ENCODE peak calls at places on chromosome 18, in four cellular contexts. D, W, C and R are unnamed samples.

GRCh38 chr18:52395146-52395852 is 55.3 kb downstream of the DCC start:
- DNase-seq in D (no peak), W (peak), C (no peak), R (no peak)

GRCh38 chr18:43405097-43405496 is 127.8 kb upstream of the SYT4 start:
- DNase-seq in D (no peak), W (no peak), C (no peak), R (no peak)

GRCh38 chr18:46034230-46034629 is 37.8 kb downstream of the PSTPIP2 start:
- DNase-seq in D (no peak), W (no peak), C (no peak), R (no peak)

GRCh38 chr18:40676676-40677075 is 1278.4 kb upstream of the PIK3C3 start:
- DNase-seq in D (no peak), W (no peak), C (no peak), R (no peak)

GRCh38 chr18:7605705-7606104 is 38.6 kb downstream of the PTPRM start:
- DNase-seq in D (no peak), W (no peak), C (peak), R (no peak)

GRCh38 chr18:73288813-73289212 is 421.0 kb upstream of the NETO1 start:
- DNase-seq in D (no peak), W (no peak), C (no peak), R (no peak)

GRCh38 chr18:62324917-62325805 is at the start of gene TNFRSF11A:
- DNase-seq in D (peak), W (peak), C (peak), R (peak)

GRCh38 chr18:46148810-46149209 is 44.6 kb downstream of the HAUS1 start:
- DNase-seq in D (no peak), W (peak), C (peak), R (peak)

GRCh38 chr18:55781481-55781957 is 193.5 kb upstream of the TCF4 start:
- DNase-seq in D (peak), W (peak), C (peak), R (no peak)

GRCh38 chr18:59823611-59824195 is 76.1 kb upstream of the PMAIP1 start:
- DNase-seq in D (peak), W (peak), C (peak), R (peak)

GRCh38 chr18:23883277-23883790 is 131.2 kb upstream of the TTC39C start:
- DNase-seq in D (no peak), W (no peak), C (no peak), R (no peak)

GRCh38 chr18:54238181-54238936 is 13.9 kb upstream of the MBD2 start:
- DNase-seq in D (no peak), W (no peak), C (no peak), R (no peak)

GRCh38 chr18:69401475-69402218 is 959 bp downstream of the DOK6 start:
- DNase-seq in D (no peak), W (no peak), C (peak), R (no peak)

GRCh38 chr18:65544701-65545100 is 206.1 kb upstream of the CDH7 start:
- DNase-seq in D (no peak), W (no peak), C (no peak), R (no peak)

GRCh38 chr18:40957533-40958070 is 997.4 kb upstream of the PIK3C3 start:
- DNase-seq in D (no peak), W (no peak), C (peak), R (no peak)

GRCh38 chr18:8217041-8217564 is 392.1 kb upstream of the RAB12 start:
- DNase-seq in D (no peak), W (no peak), C (peak), R (no peak)

GRCh38 chr18:13791181-13791580 is 32.8 kb upstream of the MC5R start:
- DNase-seq in D (no peak), W (no peak), C (no peak), R (no peak)

GRCh38 chr18:79925656-79925979 is 25.8 kb downstream of the SLC66A2 start:
- DNase-seq in D (no peak), W (no peak), C (no peak), R (no peak)

GRCh38 chr18:23588836-23589560 is 2.7 kb upstream of the NPC1 start:
- DNase-seq in D (no peak), W (no peak), C (peak), R (no peak)

GRCh38 chr18:13316066-13316465 is 97.5 kb downstream of the LDLRAD4 start:
- DNase-seq in D (no peak), W (no peak), C (no peak), R (no peak)

GRCh38 chr18:44744206-44745180 is 63.8 kb downstream of the SETBP1 start:
- DNase-seq in D (peak), W (no peak), C (peak), R (no peak)

GRCh38 chr18:63410792-63411191 is 11.5 kb downstream of the VPS4B start:
- DNase-seq in D (no peak), W (no peak), C (no peak), R (no peak)

GRCh38 chr18:26021061-26021754 is 69.2 kb downstream of the SS18 start:
- DNase-seq in D (no peak), W (no peak), C (no peak), R (no peak)

GRCh38 chr18:79927597-79928562 is 23.6 kb downstream of the SLC66A2 start:
- DNase-seq in D (no peak), W (no peak), C (no peak), R (no peak)

GRCh38 chr18:74251297-74252031 is 40.3 kb downstream of the CYB5A start:
- DNase-seq in D (no peak), W (no peak), C (peak), R (no peak)

GRCh38 chr18:23487738-23488625 is 15.3 kb upstream of the RMC1 start:
- DNase-seq in D (no peak), W (peak), C (peak), R (peak)

GRCh38 chr18:31229829-31230228 is 67.2 kb upstream of the DSC1 start:
- DNase-seq in D (no peak), W (no peak), C (no peak), R (no peak)

GRCh38 chr18:76494541-76495403 is at the start of gene ZNF516:
- DNase-seq in D (peak), W (peak), C (peak), R (peak)

GRCh38 chr18:76496200-76496890 is 1.3 kb upstream of the ZNF516 start:
- DNase-seq in D (peak), W (peak), C (peak), R (peak)

GRCh38 chr18:76494181-76494540 is 881 bp downstream of the ZNF516 start:
- DNase-seq in D (no peak), W (peak), C (peak), R (peak)

GRCh38 chr18:76493213-76494107 is 1.6 kb downstream of the ZNF516 start:
- DNase-seq in D (no peak), W (peak), C (peak), R (peak)

DNA sequence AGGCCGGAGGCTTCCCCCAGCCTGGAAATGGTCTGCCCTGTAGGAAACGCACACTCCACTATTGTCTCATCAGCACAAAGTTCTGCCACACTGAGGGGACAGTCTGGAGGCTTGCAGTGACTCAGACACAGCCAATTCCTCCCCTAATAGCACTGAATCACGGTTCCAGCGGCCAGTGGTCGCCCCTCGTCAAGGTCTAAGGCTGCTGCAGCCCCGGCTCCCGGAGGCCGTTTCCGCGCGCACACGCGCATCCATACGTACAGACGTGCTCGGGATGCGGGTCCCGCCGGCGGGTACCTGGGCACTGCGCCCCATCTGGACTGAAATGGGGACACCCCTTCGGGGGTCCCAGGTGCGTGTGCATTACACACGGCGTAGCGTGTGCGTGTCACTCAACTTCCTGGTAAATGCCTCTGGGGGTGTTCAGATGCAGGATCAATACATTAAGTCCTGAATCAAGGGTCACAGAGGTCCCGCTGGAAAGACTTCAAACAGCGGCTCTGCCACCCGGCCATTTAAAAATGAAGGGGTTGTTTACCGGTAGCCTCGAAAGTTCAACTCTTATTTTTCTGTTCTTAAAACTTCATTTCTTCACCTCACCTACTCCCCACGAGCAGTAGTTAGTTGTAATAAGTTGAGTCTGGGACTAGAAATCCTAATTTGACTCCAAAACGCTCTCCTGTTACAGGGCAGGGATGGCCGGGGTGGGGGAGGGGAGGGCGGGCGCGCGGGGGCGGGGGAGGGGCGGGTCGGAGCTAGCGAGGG is 575 bp upstream of the ZNF516 start:
- DNase-seq in D (peak), W (peak), C (peak), R (peak)
- TF ChIP-seq CTCF in D (no peak), W (no peak), C (no peak), R (no peak)

GRCh38 chr18:49487711-49488310 is 777 bp upstream of the C18orf32 start:
- DNase-seq in D (no peak), W (peak), C (no peak), R (peak)
- TF ChIP-seq CTCF in D (no peak), W (no peak), C (no peak), R (no peak)

GRCh38 chr18:21915546-21915945 is 175.0 kb downstream of the MIB1 start:
- DNase-seq in D (no peak), W (no peak), C (no peak), R (no peak)

GRCh38 chr18:21910906-21911305 is 170.3 kb downstream of the MIB1 start:
- DNase-seq in D (no peak), W (no peak), C (peak), R (no peak)

GRCh38 chr18:21911551-21911950 is 171.0 kb downstream of the MIB1 start:
- DNase-seq in D (no peak), W (peak), C (no peak), R (no peak)

GRCh38 chr18:21914739-21915319 is 174.2 kb downstream of the MIB1 start:
- DNase-seq in D (no peak), W (peak), C (peak), R (no peak)

GRCh38 chr18:21912339-21913239 is 172.0 kb downstream of the MIB1 start:
- DNase-seq in D (no peak), W (no peak), C (peak), R (no peak)
- TF ChIP-seq CTCF in D (no peak), W (no peak), C (peak), R (no peak)

GRCh38 chr18:6413554-6414117 is 1.1 kb downstream of the L3MBTL4 start:
- DNase-seq in D (no peak), W (no peak), C (no peak), R (no peak)

GRCh38 chr18:6412933-6413472 is 1.7 kb downstream of the L3MBTL4 start:
- DNase-seq in D (no peak), W (no peak), C (no peak), R (no peak)

GRCh38 chr18:6411367-6411766 is 3.3 kb downstream of the L3MBTL4 start:
- DNase-seq in D (no peak), W (no peak), C (no peak), R (no peak)

GRCh38 chr18:6414723-6415362 is at the start of gene L3MBTL4:
- DNase-seq in D (no peak), W (peak), C (peak), R (no peak)

DNA sequence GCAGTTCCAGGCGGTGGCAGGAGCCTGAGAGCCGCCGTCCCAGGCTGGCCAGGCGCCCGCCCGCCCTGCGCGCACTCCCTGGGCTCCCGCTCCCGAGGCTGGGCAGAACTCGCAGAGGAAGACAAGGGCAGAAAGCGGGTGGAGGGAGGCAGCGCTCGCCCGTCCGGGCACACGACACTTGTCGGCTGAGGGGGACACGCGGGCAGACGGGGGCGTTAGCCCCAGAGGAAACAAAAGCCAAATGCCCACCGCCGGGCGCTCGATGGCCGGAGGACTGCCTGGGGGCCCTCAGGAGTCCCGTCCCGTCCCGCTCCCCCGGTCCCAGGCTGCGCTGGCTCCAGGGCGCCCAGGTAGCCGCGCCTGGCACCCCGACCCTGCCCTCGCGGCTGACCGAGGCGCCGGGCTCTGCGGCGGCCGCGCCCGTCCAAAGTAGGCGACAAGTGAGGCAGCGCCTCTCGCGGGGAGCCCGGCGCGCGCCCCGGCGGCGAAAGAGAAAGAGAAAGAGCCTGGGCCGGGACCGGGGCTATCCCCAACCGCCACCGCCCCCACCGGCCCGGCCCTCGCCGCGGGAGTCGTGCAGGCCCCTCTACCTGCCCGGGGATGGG is 491 bp downstream of the L3MBTL4 start:
- DNase-seq in D (peak), W (peak), C (peak), R (peak)
- TF ChIP-seq CTCF in D (no peak), W (peak), C (no peak), R (no peak)

GRCh38 chr18:34643982-34644381 is 66.1 kb upstream of the DTNA start:
- DNase-seq in D (no peak), W (no peak), C (no peak), R (no peak)
- TF ChIP-seq CTCF in D (no peak), W (no peak), C (no peak), R (no peak)

DNA sequence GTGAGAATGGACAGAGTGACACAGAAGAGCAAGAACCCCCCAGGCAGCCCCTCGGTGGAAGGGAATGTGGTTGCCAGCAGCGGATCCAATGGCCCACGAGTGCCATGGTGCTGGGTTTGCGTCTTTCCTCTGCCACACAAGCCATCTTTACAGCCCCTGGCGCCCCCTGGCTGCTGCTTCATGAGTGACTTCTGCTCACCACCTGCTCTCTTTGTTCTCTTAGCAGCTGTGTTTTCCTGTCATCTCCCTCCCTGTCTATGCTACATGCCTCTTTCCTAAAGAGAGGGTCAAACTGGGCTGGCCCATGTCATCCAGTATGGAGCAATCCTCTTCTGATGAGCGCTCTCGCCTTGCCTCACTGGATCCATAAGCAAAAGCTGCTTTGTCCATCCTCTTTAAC is 300.0 kb upstream of the SMIM21 start:
- DNase-seq in D (peak), W (peak), C (peak), R (peak)
- TF ChIP-seq CTCF in D (peak), W (peak), C (peak), R (peak)

GRCh38 chr18:58540381-58540943 is 88.4 kb downstream of the ALPK2 start:
- DNase-seq in D (no peak), W (no peak), C (no peak), R (no peak)

GRCh38 chr18:58542426-58543159 is 86.3 kb downstream of the ALPK2 start:
- DNase-seq in D (no peak), W (no peak), C (no peak), R (no peak)

GRCh38 chr18:58539659-58540380 is 89.1 kb downstream of the ALPK2 start:
- DNase-seq in D (no peak), W (peak), C (no peak), R (no peak)

GRCh38 chr18:58541789-58542425 is 87.0 kb downstream of the ALPK2 start:
- DNase-seq in D (no peak), W (peak), C (no peak), R (peak)

DNA sequence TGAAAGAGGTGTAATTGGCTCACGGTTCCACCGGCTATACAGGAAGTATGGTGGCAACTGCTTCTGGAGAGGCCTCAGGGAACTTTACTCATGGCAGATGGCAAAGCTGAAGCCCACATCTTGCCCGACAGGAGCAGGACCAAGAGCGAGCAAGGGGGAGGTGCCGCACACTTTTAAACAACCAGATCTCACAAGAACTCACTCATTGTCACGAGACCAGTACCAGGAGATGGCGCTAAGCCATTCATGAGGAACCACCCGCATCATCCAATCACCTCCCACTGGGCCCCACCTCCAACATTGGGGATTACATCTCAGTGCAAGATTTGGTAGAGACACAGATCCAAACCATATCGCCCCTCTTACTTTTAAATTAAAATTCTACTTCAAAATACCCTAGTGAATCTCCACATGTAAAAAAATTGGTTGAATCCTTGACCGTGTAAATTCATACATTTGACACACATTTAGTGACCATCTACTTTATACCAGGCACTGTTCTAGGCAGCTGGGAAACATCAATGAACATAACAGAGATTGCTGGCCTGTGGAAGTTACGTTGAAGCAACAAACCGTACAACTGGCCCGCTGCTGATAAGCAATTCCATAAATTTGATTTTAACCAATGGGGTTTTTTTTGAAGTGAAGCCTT is 87.6 kb downstream of the ALPK2 start:
- DNase-seq in D (no peak), W (peak), C (peak), R (peak)
- TF ChIP-seq CTCF in D (no peak), W (peak), C (peak), R (peak)

DNA sequence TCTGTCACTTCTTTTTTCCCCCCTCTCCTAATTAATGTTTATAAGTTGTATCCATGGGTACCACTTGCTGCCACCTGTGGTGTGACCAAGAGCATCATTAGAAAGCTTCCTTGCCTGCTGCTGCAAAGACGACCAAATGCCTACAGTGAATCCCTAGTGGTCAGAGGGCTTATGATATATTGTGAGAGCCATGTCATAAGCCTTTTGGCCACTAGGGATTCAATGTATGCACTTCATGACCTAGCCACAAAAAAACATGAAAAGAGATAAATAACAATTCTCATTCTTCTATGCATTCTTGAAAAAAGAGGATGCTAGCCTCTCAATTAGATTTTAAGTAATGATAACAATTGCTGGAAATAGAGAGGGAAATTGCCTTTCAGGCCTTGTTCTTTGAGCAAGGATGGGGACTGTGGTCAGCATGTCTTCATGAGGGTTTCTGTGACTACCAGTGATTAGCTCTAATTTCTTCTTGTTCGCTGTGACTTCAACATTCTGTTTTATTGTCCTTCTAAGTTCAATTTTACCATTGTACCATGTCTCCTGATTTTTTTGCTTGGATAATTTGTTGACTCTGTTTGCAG is 435.3 kb downstream of the TGIF1 start:
- DNase-seq in D (no peak), W (peak), C (peak), R (no peak)
- TF ChIP-seq CTCF in D (no peak), W (peak), C (peak), R (peak)